ENCODE peak calls at places on chromosomes 11 and 22, in six cellular contexts. One of them, this sample, is unnamed.

GRCh38 chr11:102497061-102497460 is 33.5 kb downstream of the MMP7 start:
- DNase-seq in adrenal gland: no peak
- DNase-seq in A549: no peak
- DNase-seq in body of pancreas: no peak
- DNase-seq in IMR-90: peak
- DNase-seq in right lobe of liver: no peak
- DNase-seq in this sample: no peak

GRCh38 chr11:57798905-57799559 is 37.4 kb downstream of the CTNND1 start:
- DNase-seq in A549: peak
- DNase-seq in IMR-90: peak
- DNase-seq in right lobe of liver: peak
- DNase-seq in adrenal gland: peak
- DNase-seq in body of pancreas: peak
- DNase-seq in this sample: peak

GRCh38 chr22:47154621-47155081 is 392.2 kb downstream of the TBC1D22A start:
- DNase-seq in A549: no peak
- DNase-seq in IMR-90: peak
- DNase-seq in adrenal gland: peak
- DNase-seq in right lobe of liver: no peak
- DNase-seq in body of pancreas: peak
- DNase-seq in this sample: peak

GRCh38 chr11:27178859-27179258 is 138.2 kb downstream of the BBOX1 start:
- DNase-seq in A549: no peak
- DNase-seq in adrenal gland: no peak
- DNase-seq in right lobe of liver: no peak
- DNase-seq in body of pancreas: no peak
- DNase-seq in IMR-90: no peak
- DNase-seq in this sample: no peak

GRCh38 chr11:34339149-34340064 is 18.4 kb downstream of the ABTB2 start:
- DNase-seq in A549: peak
- DNase-seq in IMR-90: no peak
- DNase-seq in body of pancreas: no peak
- DNase-seq in right lobe of liver: no peak
- DNase-seq in adrenal gland: no peak
- DNase-seq in this sample: no peak

GRCh38 chr11:6350070-6350469 is 29.8 kb upstream of the CAVIN3 start:
- DNase-seq in A549: no peak
- DNase-seq in body of pancreas: no peak
- DNase-seq in adrenal gland: no peak
- DNase-seq in right lobe of liver: no peak
- DNase-seq in IMR-90: no peak
- DNase-seq in this sample: no peak

GRCh38 chr11:19200410-19201201 is 1.2 kb downstream of the CSRP3 start:
- DNase-seq in A549: no peak
- DNase-seq in IMR-90: peak
- DNase-seq in body of pancreas: peak
- DNase-seq in adrenal gland: no peak
- DNase-seq in right lobe of liver: no peak
- DNase-seq in this sample: no peak

GRCh38 chr22:24485608-24486007 is 9.5 kb upstream of the UPB1 start:
- DNase-seq in A549: peak
- DNase-seq in adrenal gland: no peak
- DNase-seq in right lobe of liver: no peak
- DNase-seq in body of pancreas: no peak
- DNase-seq in IMR-90: no peak
- DNase-seq in this sample: no peak

GRCh38 chr11:75700940-75701339 is 16.7 kb upstream of the MOGAT2 start:
- DNase-seq in adrenal gland: no peak
- DNase-seq in body of pancreas: no peak
- DNase-seq in A549: no peak
- DNase-seq in right lobe of liver: no peak
- DNase-seq in IMR-90: no peak
- DNase-seq in this sample: no peak

GRCh38 chr11:66002648-66003225 is 434 bp downstream of the BANF1 start:
- DNase-seq in body of pancreas: peak
- DNase-seq in A549: peak
- DNase-seq in adrenal gland: peak
- DNase-seq in right lobe of liver: peak
- DNase-seq in IMR-90: peak
- DNase-seq in this sample: peak

GRCh38 chr11:134554106-134554505 is 142.1 kb upstream of the B3GAT1 start:
- DNase-seq in A549: no peak
- DNase-seq in adrenal gland: no peak
- DNase-seq in right lobe of liver: no peak
- DNase-seq in IMR-90: no peak
- DNase-seq in body of pancreas: no peak
- DNase-seq in this sample: no peak

GRCh38 chr22:48829908-48830307 is 997.8 kb downstream of the BRD1 start:
- DNase-seq in adrenal gland: no peak
- DNase-seq in A549: no peak
- DNase-seq in body of pancreas: no peak
- DNase-seq in right lobe of liver: no peak
- DNase-seq in IMR-90: no peak
- DNase-seq in this sample: no peak

GRCh38 chr11:112655386-112655785 is 305.8 kb upstream of the NCAM1 start:
- DNase-seq in A549: no peak
- DNase-seq in body of pancreas: peak
- DNase-seq in right lobe of liver: no peak
- DNase-seq in adrenal gland: peak
- DNase-seq in IMR-90: peak
- DNase-seq in this sample: peak

GRCh38 chr11:7143908-7144307 is 55.1 kb downstream of the RBMXL2 start:
- DNase-seq in IMR-90: peak
- DNase-seq in adrenal gland: no peak
- DNase-seq in right lobe of liver: no peak
- DNase-seq in body of pancreas: no peak
- DNase-seq in A549: peak
- DNase-seq in this sample: no peak

GRCh38 chr11:41955635-41956400 is 496.4 kb upstream of the LRRC4C start:
- DNase-seq in body of pancreas: no peak
- DNase-seq in adrenal gland: no peak
- DNase-seq in right lobe of liver: peak
- DNase-seq in A549: no peak
- DNase-seq in IMR-90: no peak
- DNase-seq in this sample: no peak

GRCh38 chr22:41925783-41926460 is 684 bp downstream of the TNFRSF13C start:
- DNase-seq in right lobe of liver: no peak
- DNase-seq in body of pancreas: peak
- DNase-seq in adrenal gland: peak
- DNase-seq in A549: peak
- DNase-seq in IMR-90: peak
- DNase-seq in this sample: peak

GRCh38 chr11:119377961-119378667 is 3.4 kb downstream of the USP2 start:
- DNase-seq in right lobe of liver: no peak
- DNase-seq in adrenal gland: no peak
- DNase-seq in A549: no peak
- DNase-seq in body of pancreas: no peak
- DNase-seq in IMR-90: no peak
- DNase-seq in this sample: no peak

GRCh38 chr11:32005786-32006406 is 85.0 kb upstream of the RCN1 start:
- DNase-seq in A549: no peak
- DNase-seq in IMR-90: peak
- DNase-seq in adrenal gland: no peak
- DNase-seq in right lobe of liver: no peak
- DNase-seq in body of pancreas: no peak
- DNase-seq in this sample: no peak

GRCh38 chr11:120569903-120570302 is 58.4 kb downstream of the GRIK4 start:
- DNase-seq in A549: no peak
- DNase-seq in right lobe of liver: no peak
- DNase-seq in adrenal gland: no peak
- DNase-seq in body of pancreas: no peak
- DNase-seq in IMR-90: no peak
- DNase-seq in this sample: no peak

GRCh38 chr11:22076215-22076930 is 116.5 kb upstream of the ANO5 start:
- DNase-seq in body of pancreas: no peak
- DNase-seq in IMR-90: no peak
- DNase-seq in A549: no peak
- DNase-seq in right lobe of liver: no peak
- DNase-seq in adrenal gland: no peak
- DNase-seq in this sample: no peak

GRCh38 chr11:19906126-19906525 is 193.5 kb downstream of the NAV2 start:
- DNase-seq in body of pancreas: no peak
- DNase-seq in adrenal gland: no peak
- DNase-seq in right lobe of liver: no peak
- DNase-seq in IMR-90: no peak
- DNase-seq in A549: peak
- DNase-seq in this sample: no peak

GRCh38 chr11:94224078-94224477 is 80.3 kb upstream of the IZUMO1R start:
- DNase-seq in A549: peak
- DNase-seq in right lobe of liver: no peak
- DNase-seq in body of pancreas: no peak
- DNase-seq in adrenal gland: no peak
- DNase-seq in IMR-90: peak
- DNase-seq in this sample: no peak

GRCh38 chr22:20080445-20080775 is 369 bp downstream of the DGCR8 start:
- DNase-seq in IMR-90: peak
- DNase-seq in right lobe of liver: peak
- DNase-seq in body of pancreas: peak
- DNase-seq in A549: peak
- DNase-seq in adrenal gland: peak
- DNase-seq in this sample: peak

GRCh38 chr22:37624017-37624365 is 15.4 kb downstream of the GGA1 start:
- DNase-seq in body of pancreas: no peak
- DNase-seq in adrenal gland: no peak
- DNase-seq in right lobe of liver: peak
- DNase-seq in IMR-90: no peak
- DNase-seq in A549: no peak
- DNase-seq in this sample: no peak

GRCh38 chr11:6572215-6572614 is 31.2 kb downstream of the RRP8 start:
- DNase-seq in A549: no peak
- DNase-seq in adrenal gland: no peak
- DNase-seq in right lobe of liver: no peak
- DNase-seq in body of pancreas: no peak
- DNase-seq in IMR-90: peak
- DNase-seq in this sample: peak

DNA sequence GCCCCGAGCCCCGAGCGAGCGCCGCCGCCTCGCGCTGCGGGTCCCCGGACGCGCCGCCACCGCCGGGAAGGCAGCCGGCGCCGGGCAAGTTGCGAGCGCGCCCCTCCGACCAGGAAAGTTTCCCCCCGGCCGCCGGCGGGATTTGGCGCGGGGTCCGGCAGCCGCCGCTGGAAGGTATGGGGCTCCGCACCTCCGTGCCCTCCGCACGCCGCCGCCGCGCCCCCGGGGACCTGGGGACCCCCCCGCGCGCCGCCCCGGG is 281 bp downstream of the TSPAN18 start:
- DNase-seq in IMR-90: no peak
- DNase-seq in right lobe of liver: no peak
- DNase-seq in adrenal gland: no peak
- DNase-seq in body of pancreas: no peak
- DNase-seq in A549: no peak
- DNase-seq in this sample: no peak
- H3K27ac ChIP-seq in IMR-90: no peak
- H3K27ac ChIP-seq in right lobe of liver: no peak
- H3K27ac ChIP-seq in adrenal gland: peak
- H3K27ac ChIP-seq in body of pancreas: no peak
- H3K27ac ChIP-seq in A549: peak
- H3K27ac ChIP-seq in this sample: no peak

GRCh38 chr11:62667460-62667859 is 2.3 kb downstream of the CSKMT start:
- DNase-seq in IMR-90: no peak
- DNase-seq in A549: no peak
- DNase-seq in body of pancreas: no peak
- DNase-seq in right lobe of liver: no peak
- DNase-seq in adrenal gland: no peak
- DNase-seq in this sample: no peak
- TF ChIP-seq POLR2A in IMR-90: no peak
- TF ChIP-seq POLR2A in A549: peak
- TF ChIP-seq POLR2A in body of pancreas: no peak
- TF ChIP-seq POLR2A in right lobe of liver: no peak
- TF ChIP-seq POLR2A in adrenal gland: no peak
- TF ChIP-seq POLR2A in this sample: no peak

GRCh38 chr22:30396871-30397655 is at the start of gene SEC14L2:
- DNase-seq in right lobe of liver: peak
- DNase-seq in adrenal gland: peak
- DNase-seq in body of pancreas: peak
- DNase-seq in A549: peak
- DNase-seq in IMR-90: peak
- DNase-seq in this sample: peak

GRCh38 chr22:30399718-30400117 is 2.9 kb downstream of the SEC14L2 start:
- DNase-seq in A549: no peak
- DNase-seq in body of pancreas: no peak
- DNase-seq in right lobe of liver: no peak
- DNase-seq in adrenal gland: no peak
- DNase-seq in IMR-90: no peak
- DNase-seq in this sample: no peak

GRCh38 chr22:30398685-30399680 is 2.2 kb downstream of the SEC14L2 start:
- DNase-seq in body of pancreas: no peak
- DNase-seq in right lobe of liver: peak
- DNase-seq in IMR-90: no peak
- DNase-seq in adrenal gland: no peak
- DNase-seq in A549: no peak
- DNase-seq in this sample: no peak

GRCh38 chr22:30400159-30400558 is 3.3 kb downstream of the SEC14L2 start:
- DNase-seq in IMR-90: no peak
- DNase-seq in right lobe of liver: no peak
- DNase-seq in adrenal gland: no peak
- DNase-seq in body of pancreas: no peak
- DNase-seq in A549: no peak
- DNase-seq in this sample: no peak

DNA sequence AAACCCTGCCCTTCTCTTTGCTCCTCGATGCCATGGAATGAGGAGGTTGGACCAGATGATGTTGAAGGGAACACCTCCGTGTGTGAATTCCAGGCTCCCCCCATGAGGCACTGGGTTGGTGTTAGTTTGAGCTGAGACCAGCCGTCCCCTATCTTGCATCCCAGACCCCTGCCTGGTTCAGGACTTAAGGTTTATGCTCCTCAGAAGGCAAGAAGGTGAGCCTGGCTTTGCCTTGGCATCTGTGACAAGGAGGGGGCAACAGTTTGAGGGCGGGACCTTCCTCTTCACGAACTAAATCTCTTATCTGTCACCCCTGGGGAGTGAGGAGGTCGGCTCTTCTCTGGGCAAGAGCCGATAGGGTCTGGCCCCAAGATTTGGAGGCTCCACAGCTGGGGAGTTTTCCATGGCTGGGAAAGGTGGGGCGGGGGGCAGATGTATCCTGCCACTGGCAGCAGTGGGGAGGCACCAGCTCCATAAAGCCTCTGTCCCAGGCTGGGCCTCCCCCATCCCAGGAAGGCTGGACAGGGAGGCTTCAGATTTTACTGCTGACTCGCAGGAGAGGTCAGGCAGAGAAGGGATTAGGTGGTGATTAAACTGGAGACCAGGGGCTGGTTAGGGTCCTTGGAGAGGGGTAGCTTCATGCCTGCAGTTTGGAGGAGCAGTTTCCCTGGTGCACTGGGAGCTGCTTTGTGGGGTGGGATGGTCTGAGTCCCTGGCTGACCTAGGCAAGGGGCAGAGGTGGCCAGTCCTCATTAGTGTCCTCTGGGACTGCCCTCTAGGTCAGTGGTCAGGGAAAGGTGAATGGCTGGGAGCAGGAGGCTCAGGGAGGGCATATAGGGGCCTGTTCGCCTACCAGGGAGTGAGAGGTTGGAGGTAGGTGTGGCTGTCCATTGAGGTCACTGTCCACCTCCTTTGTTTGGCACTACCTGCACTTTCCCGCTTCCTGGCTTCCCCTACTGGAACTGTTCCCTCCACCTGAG is 1.1 kb downstream of the SEC14L2 start:
- DNase-seq in right lobe of liver: peak
- DNase-seq in A549: no peak
- DNase-seq in IMR-90: no peak
- DNase-seq in body of pancreas: no peak
- DNase-seq in adrenal gland: no peak
- DNase-seq in this sample: no peak
- H3K27ac ChIP-seq in right lobe of liver: peak
- H3K27ac ChIP-seq in A549: peak
- H3K27ac ChIP-seq in IMR-90: peak
- H3K27ac ChIP-seq in body of pancreas: peak
- H3K27ac ChIP-seq in adrenal gland: no peak
- H3K27ac ChIP-seq in this sample: no peak

GRCh38 chr22:40044102-40044869 is 49.5 kb downstream of the FAM83F start:
- DNase-seq in body of pancreas: peak
- DNase-seq in A549: peak
- DNase-seq in right lobe of liver: peak
- DNase-seq in IMR-90: peak
- DNase-seq in adrenal gland: peak
- DNase-seq in this sample: peak
- TF ChIP-seq POLR2A in body of pancreas: peak
- TF ChIP-seq POLR2A in A549: peak
- TF ChIP-seq POLR2A in right lobe of liver: peak
- TF ChIP-seq POLR2A in IMR-90: peak
- TF ChIP-seq POLR2A in adrenal gland: peak
- TF ChIP-seq POLR2A in this sample: no peak